ENCODE peak calls at places on chromosomes 4 and X, in five cellular contexts. S, F, Y, G and H are unnamed samples.
A peak's percentile ranks its signal among the peaks of the same experiment; 100 is the strongest.

GRCh38 chr4:77538144-77538543 is 67.5 kb upstream of the CXCL13 start:
- DNase-seq in Y (peak; percentile 91), F (no peak), S (peak; percentile 98), G (peak; percentile 71), H (no peak)

GRCh38 chr4:113183032-113183573 is 133.7 kb downstream of the ANK2 start:
- DNase-seq in Y (no peak), G (no peak), F (no peak), S (no peak), H (no peak)

GRCh38 chrX:20393944-20394343 is 127.2 kb upstream of the RPS6KA3 start:
- DNase-seq in Y (no peak), S (no peak), F (no peak), G (no peak), H (no peak)

GRCh38 chr4:73684097-73684496 is 56.3 kb upstream of the CXCL8 start:
- DNase-seq in F (no peak), G (no peak), Y (peak; percentile 43), S (no peak), H (no peak)

GRCh38 chr4:39526810-39527295 is 386 bp downstream of the UGDH start:
- DNase-seq in S (no peak), G (peak; percentile 9), F (no peak), Y (no peak), H (no peak)

GRCh38 chr4:186719925-186720694 is 3.5 kb downstream of the FAT1 start:
- DNase-seq in S (no peak), Y (peak; percentile 41), F (peak; percentile 48), G (no peak), H (no peak)

GRCh38 chr4:112517067-112517588 is 1.1 kb upstream of the NEUROG2 start:
- DNase-seq in Y (no peak), S (no peak), G (no peak), F (no peak), H (peak; percentile 53)

GRCh38 chrX:107825698-107826285 is at the start of gene MID2:
- DNase-seq in S (peak; percentile 57), F (peak; percentile 79), Y (peak; percentile 67), G (peak; percentile 40), H (peak; percentile 52)

GRCh38 chr4:82611982-82612381 is 50.2 kb upstream of the TMEM150C start:
- DNase-seq in G (no peak), F (no peak), S (no peak), Y (no peak), H (no peak)

GRCh38 chr4:153555730-153556440 is 89.7 kb downstream of the TMEM131L start:
- DNase-seq in Y (no peak), G (peak; percentile 82), S (no peak), F (peak; percentile 73), H (no peak)

GRCh38 chrX:23503835-23504539 is 163.3 kb upstream of the PRDX4 start:
- DNase-seq in Y (peak; percentile 90), S (peak; percentile 88), F (peak; percentile 89), G (peak; percentile 91), H (no peak)

GRCh38 chr4:52968241-52968640 is 106.1 kb downstream of the RASL11B start:
- DNase-seq in F (no peak), S (peak; percentile 72), G (no peak), Y (peak; percentile 58), H (no peak)

GRCh38 chr4:8834681-8835220 is 36.9 kb downstream of the HMX1 start:
- DNase-seq in Y (no peak), S (no peak), G (no peak), F (no peak), H (no peak)

GRCh38 chrX:151458824-151459223 is 61.8 kb downstream of the VMA21 start:
- DNase-seq in S (peak; percentile 4), G (peak; percentile 74), Y (no peak), F (peak; percentile 4), H (no peak)

GRCh38 chr4:2155246-2155645 is 86.7 kb downstream of the HAUS3 start:
- DNase-seq in F (no peak), S (no peak), G (no peak), Y (no peak), H (no peak)

GRCh38 chrX:47749185-47749967 is 87.3 kb upstream of the ZNF81 start:
- DNase-seq in G (peak; percentile 6), Y (no peak), F (no peak), S (no peak), H (no peak)

GRCh38 chr4:152920768-152921167 is 15.4 kb upstream of the FHDC1 start:
- DNase-seq in Y (peak; percentile 15), S (no peak), G (peak; percentile 34), F (no peak), H (no peak)

GRCh38 chrX:129686422-129686948 is 31.7 kb upstream of the APLN start:
- DNase-seq in Y (no peak), F (no peak), G (no peak), S (no peak), H (no peak)

GRCh38 chr4:161186750-161187149 is 977.0 kb downstream of the FSTL5 start:
- DNase-seq in G (no peak), Y (no peak), F (no peak), S (no peak), H (no peak)

GRCh38 chr4:140243345-140243753 is 89.4 kb upstream of the MAML3 start:
- DNase-seq in F (peak; percentile 76), Y (no peak), S (no peak), G (no peak), H (peak; percentile 48)

GRCh38 chrX:53300157-53300556 is 18.8 kb upstream of the IQSEC2 start:
- DNase-seq in Y (no peak), F (no peak), S (no peak), G (no peak), H (no peak)

GRCh38 chr4:137125011-137125410 is 407.3 kb downstream of the PCDH18 start:
- DNase-seq in S (no peak), G (peak; percentile 30), F (peak; percentile 14), Y (peak; percentile 12), H (no peak)

GRCh38 chr4:29540439-29541102 is 1179.6 kb upstream of the PCDH7 start:
- DNase-seq in S (no peak), F (no peak), Y (peak; percentile 1), G (no peak), H (no peak)

GRCh38 chr4:102705391-102705935 is 55.3 kb downstream of the MANBA start:
- DNase-seq in Y (no peak), G (no peak), S (no peak), F (no peak), H (no peak)

GRCh38 chrX:109776986-109777385 is 43.9 kb upstream of the ACSL4 start:
- DNase-seq in S (no peak), G (no peak), F (no peak), Y (no peak), H (no peak)

GRCh38 chr4:31021008-31021407 is 300.8 kb downstream of the PCDH7 start:
- DNase-seq in Y (no peak), G (no peak), S (no peak), F (no peak), H (no peak)

GRCh38 chr4:31020363-31020762 is 300.2 kb downstream of the PCDH7 start:
- DNase-seq in S (no peak), F (peak; percentile 6), G (no peak), Y (no peak), H (no peak)

GRCh38 chr4:31015123-31015522 is 295.0 kb downstream of the PCDH7 start:
- DNase-seq in F (no peak), S (no peak), G (no peak), Y (no peak), H (no peak)

DNA sequence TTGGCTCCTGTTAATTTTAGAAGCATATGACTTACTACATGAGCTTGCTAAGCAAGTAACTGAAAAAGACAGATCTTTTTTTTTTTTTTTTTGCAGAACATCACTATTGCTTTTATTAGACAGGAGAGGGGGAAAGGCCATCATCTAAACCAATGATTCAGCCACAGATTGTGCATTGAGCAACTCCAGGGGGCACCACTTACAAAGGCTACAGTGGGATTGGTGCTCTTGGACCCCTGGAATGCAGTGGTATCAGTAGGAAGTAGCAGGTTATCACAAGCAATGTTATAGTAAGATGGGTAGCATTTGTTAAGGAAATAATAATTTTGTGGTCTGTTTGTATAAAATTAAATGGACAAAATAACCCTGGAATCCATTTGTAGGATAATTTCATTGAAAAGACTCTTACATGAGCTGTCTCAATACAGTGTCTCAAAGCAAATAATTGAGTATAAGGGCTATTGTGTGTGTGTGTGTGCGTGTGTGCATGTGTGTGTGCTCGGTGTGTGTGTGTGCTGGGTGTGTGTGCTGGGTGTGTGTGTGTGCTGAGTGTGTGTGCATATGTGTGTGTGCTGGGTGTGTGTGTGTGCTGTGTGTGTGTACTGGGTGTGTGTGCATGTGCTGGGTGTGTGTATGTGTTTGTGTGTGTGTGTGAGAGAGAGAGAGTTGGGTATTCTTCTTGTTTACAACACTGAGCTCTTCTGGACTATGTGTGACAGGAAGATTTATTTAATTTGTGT is 296.3 kb downstream of the PCDH7 start:
- DNase-seq in F (no peak), Y (no peak), S (no peak), G (no peak), H (no peak)
- TF ChIP-seq CTCF in F (no peak), Y (no peak), S (no peak), G (no peak), H (no peak)

DNA sequence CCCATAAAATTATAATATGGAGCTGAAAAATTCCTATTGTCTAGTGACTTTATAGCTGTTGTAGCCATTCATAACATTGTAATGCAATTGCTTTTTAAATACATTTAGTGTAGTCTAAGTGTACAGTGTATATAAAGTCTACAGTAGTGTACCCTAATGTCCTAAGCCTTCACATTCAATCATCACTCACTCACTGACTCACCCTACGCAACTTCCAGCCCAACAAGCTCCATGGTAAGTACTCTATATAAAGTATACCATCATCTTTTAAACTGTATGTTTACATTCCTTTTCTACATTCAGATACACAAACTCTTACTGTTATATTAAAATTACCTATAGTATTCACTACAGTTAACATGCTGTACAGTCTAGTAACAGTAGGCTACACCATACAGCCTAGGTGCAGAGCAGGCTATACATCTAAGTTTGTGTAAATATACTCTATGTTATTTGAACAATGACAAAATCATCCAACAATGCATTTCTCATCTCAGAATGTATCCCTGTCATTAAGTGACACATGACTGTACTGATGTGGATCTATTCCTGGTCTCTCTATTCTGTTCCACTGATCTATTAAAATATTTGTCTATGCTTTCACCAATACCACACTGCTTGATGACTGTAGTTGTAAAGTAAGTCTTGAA is 33.7 kb downstream of the CLOCK start:
- DNase-seq in Y (no peak), S (peak; percentile 70), F (no peak), G (no peak), H (no peak)
- TF ChIP-seq CTCF in Y (no peak), S (no peak), F (no peak), G (no peak), H (no peak)

DNA sequence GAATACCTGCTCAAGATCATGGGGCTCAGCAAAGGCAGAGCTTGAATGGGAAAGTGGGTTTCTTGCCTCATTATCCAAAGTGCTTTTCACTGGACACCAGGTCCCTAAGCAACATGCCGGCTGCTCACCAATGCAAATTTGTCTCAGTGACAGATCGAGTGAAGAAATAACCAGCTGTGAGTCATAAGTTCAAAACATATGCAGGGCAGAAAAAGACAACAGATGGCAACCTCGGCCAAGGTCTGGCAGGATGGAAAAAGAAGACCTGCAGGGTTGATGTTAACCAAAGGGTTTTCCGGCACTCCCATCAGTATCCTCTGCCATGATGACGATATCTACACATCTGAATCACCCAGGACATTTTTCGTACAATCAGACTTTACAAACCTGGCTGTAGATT is 124.1 kb downstream of the AFAP1 start:
- DNase-seq in S (peak; percentile 55), G (peak; percentile 94), F (no peak), Y (peak; percentile 67), H (no peak)
- TF ChIP-seq CTCF in S (no peak), G (no peak), F (no peak), Y (no peak), H (no peak)

DNA sequence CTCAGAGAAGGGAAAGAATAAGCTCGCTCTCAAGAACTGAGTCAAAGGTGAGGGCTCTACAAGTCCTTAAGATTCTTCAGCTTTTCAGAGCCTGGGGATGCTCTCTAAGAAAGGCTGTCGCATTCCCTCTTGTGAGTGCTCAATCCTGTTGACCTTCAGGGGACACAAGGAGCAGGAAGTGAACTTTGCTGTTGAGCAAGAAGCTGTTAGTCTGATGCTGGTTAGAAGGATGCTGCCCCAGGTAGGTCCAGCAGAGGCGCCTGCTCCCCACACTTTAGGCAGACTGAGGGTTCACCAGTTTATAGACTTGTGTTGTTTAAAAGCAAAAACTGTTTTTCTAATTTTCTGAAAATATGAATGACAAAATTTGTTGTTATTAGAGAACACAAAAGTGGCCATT is 125.4 kb upstream of the SPOCK3 start:
- DNase-seq in S (no peak), F (no peak), Y (no peak), G (no peak), H (no peak)
- TF ChIP-seq CTCF in S (no peak), F (no peak), Y (no peak), G (no peak), H (no peak)